ENCODE peak calls at places on chromosome 13, in six cellular contexts. One of them, this sample, is unnamed. For H3K4me1 and H3K27me3, the result is how much of the 10 kb centered on the place peaks cover.

GRCh38 chr13:80052286-80052685 is 288.6 kb downstream of the SPRY2 start:
- DNase-seq in heart right ventricle: no peak
- DNase-seq in cardiac muscle cell: no peak
- DNase-seq in tibial artery: no peak
- DNase-seq in left ventricle myocardium inferior: no peak
- DNase-seq in tibial nerve: no peak
- DNase-seq in this sample: no peak

GRCh38 chr13:76331948-76332712 is 554.1 kb downstream of the KCTD12 start:
- DNase-seq in tibial nerve: no peak
- DNase-seq in heart right ventricle: no peak
- DNase-seq in left ventricle myocardium inferior: no peak
- DNase-seq in cardiac muscle cell: no peak
- DNase-seq in tibial artery: no peak
- DNase-seq in this sample: no peak

GRCh38 chr13:51764184-51765141 is 39.5 kb downstream of the DHRS12 start:
- DNase-seq in left ventricle myocardium inferior: peak
- DNase-seq in cardiac muscle cell: peak
- DNase-seq in tibial nerve: peak
- DNase-seq in heart right ventricle: peak
- DNase-seq in tibial artery: peak
- DNase-seq in this sample: peak

GRCh38 chr13:110944121-110944967 is 29.5 kb upstream of the ANKRD10 start:
- DNase-seq in tibial nerve: no peak
- DNase-seq in left ventricle myocardium inferior: no peak
- DNase-seq in tibial artery: no peak
- DNase-seq in heart right ventricle: peak
- DNase-seq in cardiac muscle cell: peak
- DNase-seq in this sample: no peak

GRCh38 chr13:23107665-23108064 is 73.1 kb upstream of the SGCG start:
- DNase-seq in heart right ventricle: no peak
- DNase-seq in tibial nerve: no peak
- DNase-seq in left ventricle myocardium inferior: no peak
- DNase-seq in cardiac muscle cell: no peak
- DNase-seq in tibial artery: no peak
- DNase-seq in this sample: no peak

GRCh38 chr13:82147526-82147925 is 1734.7 kb downstream of the SLITRK1 start:
- DNase-seq in cardiac muscle cell: no peak
- DNase-seq in tibial artery: no peak
- DNase-seq in heart right ventricle: no peak
- DNase-seq in tibial nerve: no peak
- DNase-seq in left ventricle myocardium inferior: no peak
- DNase-seq in this sample: no peak

GRCh38 chr13:63041640-63042414 is 1626.2 kb upstream of the PCDH20 start:
- DNase-seq in heart right ventricle: no peak
- DNase-seq in left ventricle myocardium inferior: no peak
- DNase-seq in tibial artery: no peak
- DNase-seq in tibial nerve: no peak
- DNase-seq in cardiac muscle cell: no peak
- DNase-seq in this sample: no peak

GRCh38 chr13:48578516-48579166 is 45.8 kb upstream of the RCBTB2 start:
- DNase-seq in tibial nerve: no peak
- DNase-seq in heart right ventricle: no peak
- DNase-seq in tibial artery: no peak
- DNase-seq in left ventricle myocardium inferior: no peak
- DNase-seq in cardiac muscle cell: no peak
- DNase-seq in this sample: no peak

GRCh38 chr13:102868366-102868936 is 22.6 kb downstream of the ERCC5 start:
- DNase-seq in cardiac muscle cell: no peak
- DNase-seq in left ventricle myocardium inferior: no peak
- DNase-seq in heart right ventricle: no peak
- DNase-seq in tibial nerve: no peak
- DNase-seq in tibial artery: no peak
- DNase-seq in this sample: no peak

GRCh38 chr13:51044023-51044665 is 66.9 kb downstream of the C13orf42 start:
- DNase-seq in heart right ventricle: no peak
- DNase-seq in cardiac muscle cell: no peak
- DNase-seq in tibial nerve: no peak
- DNase-seq in tibial artery: no peak
- DNase-seq in left ventricle myocardium inferior: no peak
- DNase-seq in this sample: no peak

GRCh38 chr13:26759156-26759906 is 1.3 kb downstream of the GPR12 start:
- DNase-seq in heart right ventricle: no peak
- DNase-seq in tibial artery: no peak
- DNase-seq in left ventricle myocardium inferior: no peak
- DNase-seq in tibial nerve: no peak
- DNase-seq in cardiac muscle cell: no peak
- DNase-seq in this sample: no peak

GRCh38 chr13:110435331-110435730 is 126.2 kb downstream of the RAB20 start:
- DNase-seq in tibial nerve: no peak
- DNase-seq in heart right ventricle: no peak
- DNase-seq in tibial artery: no peak
- DNase-seq in cardiac muscle cell: no peak
- DNase-seq in left ventricle myocardium inferior: no peak
- DNase-seq in this sample: no peak

GRCh38 chr13:35554972-35555623 is 78.6 kb upstream of the MAB21L1 start:
- DNase-seq in heart right ventricle: no peak
- DNase-seq in tibial artery: no peak
- DNase-seq in tibial nerve: no peak
- DNase-seq in left ventricle myocardium inferior: no peak
- DNase-seq in cardiac muscle cell: no peak
- DNase-seq in this sample: no peak

GRCh38 chr13:41544824-41545707 is 87.7 kb downstream of the RGCC start:
- DNase-seq in left ventricle myocardium inferior: no peak
- DNase-seq in tibial nerve: no peak
- DNase-seq in heart right ventricle: no peak
- DNase-seq in tibial artery: no peak
- DNase-seq in cardiac muscle cell: no peak
- DNase-seq in this sample: no peak

GRCh38 chr13:60931858-60932546 is 483.6 kb downstream of the PCDH20 start:
- DNase-seq in cardiac muscle cell: no peak
- DNase-seq in tibial nerve: no peak
- DNase-seq in left ventricle myocardium inferior: no peak
- DNase-seq in tibial artery: no peak
- DNase-seq in heart right ventricle: no peak
- DNase-seq in this sample: no peak

GRCh38 chr13:107835339-107836018 is 379.9 kb downstream of the LIG4 start:
- DNase-seq in cardiac muscle cell: no peak
- DNase-seq in heart right ventricle: no peak
- DNase-seq in left ventricle myocardium inferior: no peak
- DNase-seq in tibial nerve: no peak
- DNase-seq in tibial artery: no peak
- DNase-seq in this sample: no peak

GRCh38 chr13:52921194-52921593 is 72.8 kb upstream of the PCDH8 start:
- DNase-seq in cardiac muscle cell: no peak
- DNase-seq in left ventricle myocardium inferior: no peak
- DNase-seq in tibial nerve: no peak
- DNase-seq in heart right ventricle: no peak
- DNase-seq in tibial artery: peak
- DNase-seq in this sample: no peak

DNA sequence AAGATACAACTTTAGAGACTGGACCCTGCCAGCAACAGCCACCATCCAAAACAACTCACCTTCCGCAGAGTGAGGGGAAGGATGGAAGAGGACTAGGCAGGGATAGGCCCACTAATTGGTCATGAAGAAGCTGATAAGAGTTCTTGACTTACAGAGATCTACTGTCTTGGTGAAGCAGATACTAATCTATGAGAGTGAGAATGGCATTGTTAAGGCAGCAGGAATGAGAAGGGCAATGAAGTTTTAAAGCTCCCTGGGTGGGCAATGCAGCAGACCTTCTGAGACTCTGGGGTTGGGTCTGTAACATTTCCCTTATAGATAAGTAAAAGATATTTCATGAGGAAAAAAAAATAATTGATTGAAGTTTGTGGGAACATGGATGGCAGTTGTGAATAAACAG is 63.7 kb downstream of the KLF12 start:
- DNase-seq in tibial nerve: no peak
- DNase-seq in cardiac muscle cell: no peak
- DNase-seq in tibial artery: no peak
- DNase-seq in heart right ventricle: no peak
- DNase-seq in left ventricle myocardium inferior: no peak
- DNase-seq in this sample: no peak
- H3K4me1 ChIP-seq in tibial nerve: under half
- H3K4me1 ChIP-seq in cardiac muscle cell: under half
- H3K4me1 ChIP-seq in tibial artery: under half
- H3K4me1 ChIP-seq in heart right ventricle: under half
- H3K4me1 ChIP-seq in left ventricle myocardium inferior: under half
- H3K4me1 ChIP-seq in this sample: under half

DNA sequence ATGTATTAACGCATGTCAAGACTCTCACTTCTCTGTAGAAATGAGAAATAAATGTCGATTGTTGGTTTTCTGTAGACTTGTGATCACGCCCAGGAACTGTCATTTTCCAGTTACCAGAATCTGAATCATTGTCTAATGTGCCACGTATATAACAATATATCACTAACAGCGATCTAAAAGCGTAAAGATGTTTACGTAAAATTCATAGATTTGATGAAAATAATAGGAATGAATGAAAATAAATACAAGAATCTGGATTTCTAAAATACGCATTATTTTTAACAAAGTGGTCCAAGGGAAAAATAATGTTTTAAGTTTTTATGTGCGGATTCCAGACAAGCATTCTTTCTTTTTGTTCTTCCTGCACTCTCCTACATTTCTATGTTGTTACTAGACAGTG is 13.9 kb downstream of the CDX2 start:
- DNase-seq in heart right ventricle: no peak
- DNase-seq in tibial artery: no peak
- DNase-seq in left ventricle myocardium inferior: no peak
- DNase-seq in tibial nerve: no peak
- DNase-seq in cardiac muscle cell: no peak
- DNase-seq in this sample: no peak
- H3K27me3 ChIP-seq in heart right ventricle: under half
- H3K27me3 ChIP-seq in tibial artery: under half
- H3K27me3 ChIP-seq in left ventricle myocardium inferior: half or more
- H3K27me3 ChIP-seq in tibial nerve: under half
- H3K27me3 ChIP-seq in cardiac muscle cell: half or more
- H3K27me3 ChIP-seq in this sample: under half

GRCh38 chr13:28434934-28435333 is 60.0 kb downstream of the FLT1 start:
- DNase-seq in tibial nerve: no peak
- DNase-seq in cardiac muscle cell: no peak
- DNase-seq in left ventricle myocardium inferior: no peak
- DNase-seq in tibial artery: no peak
- DNase-seq in heart right ventricle: no peak
- DNase-seq in this sample: no peak

GRCh38 chr13:28425796-28426195 is 69.1 kb downstream of the FLT1 start:
- DNase-seq in heart right ventricle: no peak
- DNase-seq in left ventricle myocardium inferior: no peak
- DNase-seq in cardiac muscle cell: no peak
- DNase-seq in tibial nerve: no peak
- DNase-seq in tibial artery: no peak
- DNase-seq in this sample: no peak

GRCh38 chr13:28429096-28429495 is 65.8 kb downstream of the FLT1 start:
- DNase-seq in heart right ventricle: no peak
- DNase-seq in left ventricle myocardium inferior: no peak
- DNase-seq in tibial nerve: no peak
- DNase-seq in tibial artery: no peak
- DNase-seq in cardiac muscle cell: no peak
- DNase-seq in this sample: no peak

GRCh38 chr13:28429685-28430290 is 65.1 kb downstream of the FLT1 start:
- DNase-seq in tibial nerve: no peak
- DNase-seq in cardiac muscle cell: no peak
- DNase-seq in left ventricle myocardium inferior: no peak
- DNase-seq in tibial artery: no peak
- DNase-seq in heart right ventricle: no peak
- DNase-seq in this sample: no peak
- H3K4me1 ChIP-seq in tibial nerve: under half
- H3K4me1 ChIP-seq in cardiac muscle cell: under half
- H3K4me1 ChIP-seq in left ventricle myocardium inferior: half or more
- H3K4me1 ChIP-seq in tibial artery: under half
- H3K4me1 ChIP-seq in heart right ventricle: under half
- H3K4me1 ChIP-seq in this sample: under half

GRCh38 chr13:99995503-99996176 is 14.1 kb downstream of the ZIC2 start:
- DNase-seq in cardiac muscle cell: no peak
- DNase-seq in tibial nerve: no peak
- DNase-seq in tibial artery: no peak
- DNase-seq in heart right ventricle: no peak
- DNase-seq in left ventricle myocardium inferior: no peak
- DNase-seq in this sample: no peak
- H3K27me3 ChIP-seq in cardiac muscle cell: half or more
- H3K27me3 ChIP-seq in tibial nerve: under half
- H3K27me3 ChIP-seq in tibial artery: under half
- H3K27me3 ChIP-seq in heart right ventricle: half or more
- H3K27me3 ChIP-seq in left ventricle myocardium inferior: half or more
- H3K27me3 ChIP-seq in this sample: under half

GRCh38 chr13:112895521-112896465 is 73.2 kb upstream of the MCF2L start:
- DNase-seq in cardiac muscle cell: no peak
- DNase-seq in tibial nerve: no peak
- DNase-seq in tibial artery: no peak
- DNase-seq in left ventricle myocardium inferior: peak
- DNase-seq in heart right ventricle: no peak
- DNase-seq in this sample: no peak
- H3K4me1 ChIP-seq in cardiac muscle cell: under half
- H3K4me1 ChIP-seq in tibial nerve: under half
- H3K4me1 ChIP-seq in tibial artery: under half
- H3K4me1 ChIP-seq in left ventricle myocardium inferior: under half
- H3K4me1 ChIP-seq in heart right ventricle: under half
- H3K4me1 ChIP-seq in this sample: under half

GRCh38 chr13:99949657-99950413 is 21.7 kb downstream of the ZIC5 start:
- DNase-seq in cardiac muscle cell: no peak
- DNase-seq in tibial nerve: no peak
- DNase-seq in left ventricle myocardium inferior: no peak
- DNase-seq in tibial artery: no peak
- DNase-seq in heart right ventricle: no peak
- DNase-seq in this sample: no peak
- H3K27me3 ChIP-seq in cardiac muscle cell: under half
- H3K27me3 ChIP-seq in tibial nerve: under half
- H3K27me3 ChIP-seq in left ventricle myocardium inferior: half or more
- H3K27me3 ChIP-seq in tibial artery: under half
- H3K27me3 ChIP-seq in heart right ventricle: under half
- H3K27me3 ChIP-seq in this sample: under half